ENCODE peak calls at places on chromosomes 11 and 22, in five cellular contexts. One of them, this sample, is unnamed.

GRCh38 chr22:46052801-46053562 is 76.0 kb upstream of the WNT7B start:
- DNase-seq in AG09319: no peak
- DNase-seq in AG04450: no peak
- DNase-seq in choroid plexus epithelial cell: peak
- DNase-seq in CD4-positive, alpha-beta T cell: no peak
- DNase-seq in this sample: no peak

GRCh38 chr22:31248138-31248745 is 36.1 kb downstream of the LIMK2 start:
- DNase-seq in CD4-positive, alpha-beta T cell: peak
- DNase-seq in choroid plexus epithelial cell: peak
- DNase-seq in AG04450: peak
- DNase-seq in AG09319: peak
- DNase-seq in this sample: peak

GRCh38 chr11:19642759-19643158 is 69.9 kb upstream of the NAV2 start:
- DNase-seq in AG04450: no peak
- DNase-seq in CD4-positive, alpha-beta T cell: no peak
- DNase-seq in AG09319: no peak
- DNase-seq in choroid plexus epithelial cell: no peak
- DNase-seq in this sample: no peak

GRCh38 chr11:9642894-9643293 is 21.0 kb upstream of the SWAP70 start:
- DNase-seq in AG09319: no peak
- DNase-seq in choroid plexus epithelial cell: no peak
- DNase-seq in AG04450: no peak
- DNase-seq in CD4-positive, alpha-beta T cell: no peak
- DNase-seq in this sample: no peak

GRCh38 chr22:19038164-19038546 is 84.1 kb downstream of the DGCR2 start:
- DNase-seq in choroid plexus epithelial cell: no peak
- DNase-seq in AG04450: no peak
- DNase-seq in CD4-positive, alpha-beta T cell: no peak
- DNase-seq in AG09319: no peak
- DNase-seq in this sample: no peak

GRCh38 chr11:110463153-110463552 is 33.4 kb downstream of the FDX1 start:
- DNase-seq in CD4-positive, alpha-beta T cell: no peak
- DNase-seq in AG04450: peak
- DNase-seq in AG09319: peak
- DNase-seq in choroid plexus epithelial cell: peak
- DNase-seq in this sample: peak

GRCh38 chr11:18495703-18496102 is 31.0 kb downstream of the TSG101 start:
- DNase-seq in choroid plexus epithelial cell: no peak
- DNase-seq in CD4-positive, alpha-beta T cell: no peak
- DNase-seq in AG04450: no peak
- DNase-seq in AG09319: no peak
- DNase-seq in this sample: no peak

GRCh38 chr22:19503869-19504268 is 20.3 kb downstream of the CLDN5 start:
- DNase-seq in choroid plexus epithelial cell: no peak
- DNase-seq in AG04450: no peak
- DNase-seq in CD4-positive, alpha-beta T cell: no peak
- DNase-seq in AG09319: no peak
- DNase-seq in this sample: no peak

GRCh38 chr22:40396882-40397281 is 26.5 kb downstream of the SGSM3 start:
- DNase-seq in AG04450: peak
- DNase-seq in AG09319: no peak
- DNase-seq in CD4-positive, alpha-beta T cell: no peak
- DNase-seq in choroid plexus epithelial cell: peak
- DNase-seq in this sample: no peak

GRCh38 chr22:50701428-50702154 is 29.0 kb downstream of the SHANK3 start:
- DNase-seq in CD4-positive, alpha-beta T cell: no peak
- DNase-seq in choroid plexus epithelial cell: no peak
- DNase-seq in AG04450: no peak
- DNase-seq in AG09319: no peak
- DNase-seq in this sample: no peak

GRCh38 chr11:12827929-12828812 is 153.9 kb downstream of the TEAD1 start:
- DNase-seq in AG04450: no peak
- DNase-seq in choroid plexus epithelial cell: peak
- DNase-seq in AG09319: no peak
- DNase-seq in CD4-positive, alpha-beta T cell: no peak
- DNase-seq in this sample: peak